ENCODE peak calls at places on chromosome 22, in four cellular contexts. R is coronary artery, W is IMR-90, N is hepatocyte. K is an unnamed sample.

GRCh38 chr22:50209893-50210292 is 9.1 kb downstream of the SELENOO start:
- DNase-seq in R (no peak), W (peak; percentile 57), N (peak; percentile 74), K (peak; percentile 60)

GRCh38 chr22:50340157-50340879 is 2.8 kb upstream of the PPP6R2 start:
- DNase-seq in R (no peak), W (no peak), N (no peak), K (peak; percentile 43)

GRCh38 chr22:49678842-49679170 is 148.9 kb downstream of the BRD1 start:
- DNase-seq in R (no peak), W (no peak), N (no peak), K (no peak)

GRCh38 chr22:39343259-39344045 is 6.3 kb upstream of the SYNGR1 start:
- DNase-seq in R (no peak), W (peak; percentile 58), N (peak; percentile 85), K (peak; percentile 57)

GRCh38 chr22:40202225-40202944 is 24.7 kb downstream of the TNRC6B start:
- DNase-seq in R (no peak), W (peak; percentile 51), N (no peak), K (no peak)

GRCh38 chr22:41574847-41575381 is 14.1 kb downstream of the CSDC2 start:
- DNase-seq in R (no peak), W (peak; percentile 19), N (no peak), K (no peak)

GRCh38 chr22:17578129-17578754 is 14.9 kb downstream of the SLC25A18 start:
- DNase-seq in R (no peak), W (peak; percentile 36), N (no peak), K (peak; percentile 76)

GRCh38 chr22:46040471-46041465 is 63.8 kb upstream of the WNT7B start:
- DNase-seq in R (peak; percentile 69), W (no peak), N (no peak), K (no peak)

GRCh38 chr22:46641829-46642266 is 21.7 kb downstream of the GRAMD4 start:
- DNase-seq in R (no peak), W (peak; percentile 36), N (no peak), K (peak; percentile 53)

GRCh38 chr22:39463931-39464390 is 7.1 kb downstream of the MGAT3 start:
- DNase-seq in R (no peak), W (no peak), N (no peak), K (peak; percentile 41)

GRCh38 chr22:40289991-40290459 is 56.3 kb upstream of the ADSL start:
- DNase-seq in R (no peak), W (no peak), N (no peak), K (no peak)

GRCh38 chr22:16810188-16810802 is 14.9 kb downstream of the XKR3 start:
- DNase-seq in R (no peak), W (no peak), N (no peak), K (peak; percentile 8)

GRCh38 chr22:46584081-46584903 is 35.9 kb upstream of the GRAMD4 start:
- DNase-seq in R (no peak), W (peak; percentile 48), N (peak; percentile 19), K (peak; percentile 14)

GRCh38 chr22:47134222-47134621 is 371.8 kb downstream of the TBC1D22A start:
- DNase-seq in R (no peak), W (no peak), N (no peak), K (no peak)

GRCh38 chr22:43542681-43543521 is 131.1 kb downstream of the MPPED1 start:
- DNase-seq in R (no peak), W (no peak), N (no peak), K (no peak)

GRCh38 chr22:25174888-25175411 is 24.7 kb upstream of the CRYBB3 start:
- DNase-seq in R (no peak), W (no peak), N (no peak), K (no peak)

GRCh38 chr22:45562537-45563361 is 60.1 kb downstream of the FBLN1 start:
- DNase-seq in R (no peak), W (no peak), N (peak; percentile 3), K (no peak)

DNA sequence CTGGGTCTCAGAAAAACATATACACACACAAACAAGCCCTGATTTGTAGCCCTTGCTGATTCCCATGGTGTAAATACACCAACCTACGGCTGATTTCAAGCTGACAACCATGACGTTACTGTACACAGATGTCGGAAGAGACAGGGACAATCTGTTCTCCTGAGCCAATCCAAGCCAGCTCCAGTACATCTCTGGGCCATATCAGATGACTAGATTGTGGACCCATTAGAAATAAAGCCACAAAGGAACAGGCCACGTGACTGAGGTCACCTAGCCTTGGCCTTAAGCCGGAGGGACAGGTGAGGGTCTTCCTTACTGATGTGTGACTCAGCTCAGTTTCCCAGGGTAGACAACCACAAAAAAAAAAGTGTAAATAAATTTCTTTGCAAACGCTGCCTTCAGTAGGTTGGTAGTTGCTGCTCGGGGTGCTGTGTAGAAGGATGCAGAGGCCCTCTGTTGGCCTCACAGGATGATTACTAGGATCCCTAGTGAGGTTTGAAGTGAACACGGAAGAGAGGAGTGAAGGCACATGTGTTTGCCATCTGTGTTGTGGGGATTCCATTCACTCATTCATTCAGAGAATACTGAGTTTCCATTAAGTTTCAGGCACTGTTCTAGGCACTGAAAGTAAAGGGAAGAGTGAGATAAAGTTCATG is 99.0 kb upstream of the LARGE1 start:
- DNase-seq in R (no peak), W (no peak), N (no peak), K (no peak)
- TF ChIP-seq CTCF in R (no peak), W (no peak), N (no peak), K (no peak)

DNA sequence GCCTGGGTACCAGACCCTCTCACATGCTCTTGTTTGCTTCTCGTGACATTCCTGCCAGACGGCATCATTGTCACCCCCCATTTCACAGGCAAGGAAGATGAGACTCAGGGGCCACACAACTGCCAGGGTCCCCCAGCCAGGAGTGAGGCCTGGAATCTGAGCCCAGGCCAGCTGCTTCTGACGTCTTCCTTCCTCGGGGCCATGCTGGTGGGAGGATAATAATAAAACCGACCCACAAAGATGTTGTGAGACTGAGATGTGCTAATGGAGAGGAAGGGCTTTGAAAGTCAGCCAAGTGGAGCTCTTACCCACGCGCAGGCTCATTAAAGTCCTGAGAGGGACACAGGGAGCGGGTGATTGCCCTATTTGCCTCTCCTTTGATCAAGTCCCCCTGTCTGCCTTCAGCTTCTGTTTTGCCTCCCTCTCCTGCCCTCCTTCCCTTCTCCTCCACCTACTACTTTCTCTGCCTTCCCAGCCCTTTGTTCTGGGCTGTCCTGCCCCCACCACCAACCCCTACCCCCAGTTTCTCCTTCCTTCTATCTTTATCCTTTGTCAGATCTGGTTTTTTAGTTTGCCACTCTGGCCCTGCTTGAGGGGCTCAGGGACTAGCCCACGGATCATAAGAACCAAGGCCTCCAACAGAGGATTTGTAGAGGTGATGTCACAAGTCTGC is 62.8 kb downstream of the MCM5 start:
- DNase-seq in R (peak; percentile 52), W (no peak), N (no peak), K (no peak)
- H3K4me3 ChIP-seq in R (no peak overlapping the region), W (no peak overlapping the region), N (no peak overlapping the region), K (no peak overlapping the region)

GRCh38 chr22:27800250-27801131 is 1.1 kb downstream of the MN1 start:
- DNase-seq in R (no peak), W (no peak), N (no peak), K (no peak)

GRCh38 chr22:27802389-27803079 is 978 bp upstream of the MN1 start:
- DNase-seq in R (no peak), W (no peak), N (no peak), K (no peak)

GRCh38 chr22:27799334-27800249 is 2.0 kb downstream of the MN1 start:
- DNase-seq in R (no peak), W (no peak), N (no peak), K (no peak)

GRCh38 chr22:27801616-27802388 is at the start of gene MN1:
- DNase-seq in R (no peak), W (peak; percentile 35), N (peak; percentile 55), K (no peak)

GRCh38 chr22:27801197-27801615 is 350 bp downstream of the MN1 start:
- DNase-seq in R (no peak), W (peak; percentile 41), N (peak; percentile 61), K (no peak)
- TF ChIP-seq CTCF in R (no peak), W (peak; percentile 12), N (no peak), K (no peak)

DNA sequence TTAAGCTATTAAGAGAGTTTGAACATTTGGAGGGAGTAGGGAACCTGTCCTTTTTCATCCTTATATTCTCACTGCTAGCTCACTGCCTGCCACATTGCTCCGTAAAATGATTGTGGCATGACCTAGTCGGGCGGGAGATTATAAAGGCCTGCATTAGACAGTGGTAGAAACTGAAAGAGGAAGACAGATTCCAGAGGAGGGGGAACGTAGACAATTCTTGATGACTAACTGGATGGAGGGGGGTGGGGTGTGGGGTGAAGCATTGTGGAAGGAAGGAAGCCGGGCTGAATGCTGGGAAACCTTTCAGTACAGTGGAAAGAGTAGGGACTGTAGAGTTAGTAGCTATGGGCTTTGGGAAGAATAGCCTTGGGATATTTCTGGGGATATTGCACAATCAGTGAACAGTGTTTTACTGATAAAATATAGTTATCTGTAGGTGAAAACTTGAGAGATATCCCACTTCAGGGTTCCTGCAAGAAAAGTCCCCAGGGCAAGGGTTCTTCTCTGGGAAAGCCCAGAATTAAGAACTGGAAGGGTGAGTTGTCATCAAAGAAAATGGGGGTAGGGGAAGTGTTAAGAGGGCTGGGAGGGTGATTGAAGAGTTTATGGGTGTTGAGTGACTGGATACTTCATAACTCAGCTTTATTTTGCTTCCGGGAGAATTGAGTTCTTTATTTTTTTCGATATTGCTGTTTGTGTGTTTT is 2.1 kb downstream of the MED15 start:
- DNase-seq in R (peak; percentile 85), W (peak; percentile 94), N (peak; percentile 94), K (peak; percentile 92)
- H3K4me3 ChIP-seq in R (peak overlapping the region; percentile 98), W (peak overlapping the region; percentile 78), N (peak overlapping the region; percentile 94), K (peak overlapping the region; percentile 96)

DNA sequence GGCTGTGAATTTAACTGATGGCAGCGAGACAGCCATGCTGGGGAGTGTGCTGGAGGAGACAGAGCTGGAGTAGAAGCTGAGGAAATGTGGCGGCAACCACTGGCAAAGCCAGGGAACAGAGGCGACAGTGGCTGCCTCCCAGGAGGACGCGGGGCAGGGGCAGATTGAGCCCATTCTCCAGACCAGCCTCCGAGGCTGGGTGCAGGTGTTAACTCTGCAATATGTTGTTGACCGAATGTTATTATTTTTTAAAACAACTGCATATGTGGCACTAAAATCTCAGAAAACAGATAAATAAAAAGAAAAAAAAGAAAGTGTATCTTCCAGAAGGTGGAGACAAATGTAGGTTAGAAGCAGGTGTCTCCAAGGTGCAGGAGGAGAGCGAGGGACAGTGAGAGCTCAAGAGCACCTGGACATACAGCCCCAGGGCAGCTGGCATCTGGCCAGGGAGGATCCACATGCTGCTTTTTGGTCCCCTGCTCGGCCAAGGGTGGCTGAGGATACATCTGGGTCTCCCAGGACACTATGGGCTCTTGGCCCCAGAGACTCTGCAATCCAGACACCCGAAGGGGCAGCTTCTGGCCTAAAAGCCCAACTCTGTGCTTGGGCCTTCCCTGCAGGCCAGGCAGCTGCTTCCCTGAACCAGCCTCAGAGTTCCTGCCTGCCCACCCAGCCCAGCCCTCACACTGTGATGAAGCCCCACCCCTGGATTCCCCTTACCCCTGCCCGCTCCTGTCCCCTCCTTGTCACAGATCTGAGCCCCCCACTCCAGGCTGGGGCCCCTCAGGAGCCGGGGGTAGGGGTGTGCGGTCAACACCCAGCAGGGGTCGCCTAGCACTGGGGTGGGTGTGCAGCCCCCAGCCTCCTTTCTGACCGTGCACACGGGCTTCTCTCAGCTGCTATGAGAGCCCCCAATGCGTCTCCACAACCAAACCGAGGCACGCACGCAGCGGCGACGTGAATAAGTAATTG is 12.9 kb downstream of the RTN4R start:
- DNase-seq in R (no peak), W (no peak), N (no peak), K (no peak)
- TF ChIP-seq CTCF in R (no peak), W (no peak), N (no peak), K (no peak)

GRCh38 chr22:38201371-38201717 is 450 bp upstream of the MAFF start:
- DNase-seq in R (no peak), W (no peak), N (no peak), K (no peak)
- H3K4me3 ChIP-seq in R (peak overlapping the region; percentile 92), W (peak overlapping the region; percentile 48), N (no peak overlapping the region), K (peak overlapping the region; percentile 59)

K was measured in AG10803.